ENCODE peak calls at places on chromosomes 7 and 10, in five cellular contexts. Q is left cardiac atrium; W is NCI-H1092; O is stimulated activated CD8-positive, alpha-beta memory T cell treated with anti-CD3 and anti-CD28 coated beads, Interleukin-4, amount 100 ng/mL, for 1 hour; L is GF-D8. Z is an unnamed sample.

GRCh38 chr7:50696810-50697582 is 85.7 kb downstream of the GRB10 start:
- DNase-seq in O (no peak), L (peak), W (no peak), Q (no peak), Z (peak)

GRCh38 chr10:43679509-43679908 is 30.8 kb upstream of the ZNF32 start:
- DNase-seq in O (no peak), Q (peak), W (no peak), L (no peak), Z (no peak)

GRCh38 chr7:3134715-3135114 is 91.0 kb upstream of the CARD11 start:
- DNase-seq in O (no peak), Q (no peak), L (no peak), W (no peak), Z (no peak)

GRCh38 chr10:70540089-70540788 is 61.7 kb downstream of the PALD1 start:
- DNase-seq in W (no peak), Q (no peak), O (no peak), L (no peak), Z (peak)

GRCh38 chr7:134865001-134865845 is 85.8 kb downstream of the CALD1 start:
- DNase-seq in L (no peak), O (no peak), W (no peak), Q (no peak), Z (no peak)

GRCh38 chr10:103699611-103700435 is 155.6 kb downstream of the SH3PXD2A start:
- DNase-seq in Q (no peak), O (no peak), L (no peak), W (no peak), Z (no peak)

GRCh38 chr7:149664666-149665065 is 108.7 kb downstream of the ZNF467 start:
- DNase-seq in Q (no peak), L (no peak), W (no peak), O (no peak), Z (no peak)

GRCh38 chr7:57348646-57349269 is 101.2 kb upstream of the ZNF716 start:
- DNase-seq in L (no peak), O (no peak), W (no peak), Q (peak), Z (no peak)

GRCh38 chr10:102678842-102679289 is 34.6 kb downstream of the TRIM8 start:
- DNase-seq in Q (peak), W (peak), O (no peak), L (peak), Z (peak)

GRCh38 chr10:131746241-131746711 is 154.5 kb upstream of the PPP2R2D start:
- DNase-seq in O (no peak), W (no peak), L (no peak), Q (no peak), Z (no peak)

GRCh38 chr7:47390914-47391313 is 191.0 kb downstream of the TNS3 start:
- DNase-seq in W (no peak), L (no peak), O (no peak), Q (no peak), Z (no peak)

GRCh38 chr7:27220440-27220955 is 20.6 kb upstream of the HOXA13 start:
- DNase-seq in Q (no peak), W (no peak), L (no peak), O (no peak), Z (no peak)

GRCh38 chr10:78139336-78139735 is 105.7 kb downstream of the RPS24 start:
- DNase-seq in O (no peak), W (no peak), L (no peak), Q (no peak), Z (no peak)

Z was measured in trophoblast cell.